ENCODE peak calls at places on chromosomes 16 and 17, in seven cellular contexts. I is left ventricle myocardium superior; M is NCI-H1105 treated with DMSO at 0.1 percent for 48 hours; S is midbrain; R is germinal center; F is activated T-helper 1 cell treated with anti-CD3 and anti-CD28 coated beads, Interleukin-12 subunit alpha, Interleukin-12 subunit beta, Interleukin-2, Interleukin-4 antibody, amounts not matched to agents 30 ng/mL and 10 ng/mL and 1 ng/mL, durations not matched to agents 14 hours and 24 hours and 36 hours; J is caudate nucleus. N is an unnamed sample.

GRCh38 chr17:80880650-80880989 is 111.0 kb upstream of the CHMP6 start:
- DNase-seq in I (no peak), M (no peak), S (no peak), R (no peak), F (no peak), J (no peak), N (no peak)

GRCh38 chr17:57708401-57708800 is 36.7 kb downstream of the CCDC182 start:
- DNase-seq in I (no peak), M (no peak), S (no peak), R (no peak), F (no peak), J (no peak), N (peak)

GRCh38 chr17:75774988-75775668 is 9.5 kb upstream of the UNK start:
- DNase-seq in I (no peak), M (no peak), S (no peak), R (no peak), F (no peak), J (no peak), N (no peak)

GRCh38 chr16:69106491-69107291 is 1.2 kb downstream of the HAS3 start:
- DNase-seq in I (no peak), M (no peak), S (no peak), R (peak), F (no peak), J (no peak), N (no peak)

GRCh38 chr16:12157510-12158093 is 181.1 kb downstream of the SNX29 start:
- DNase-seq in I (no peak), M (no peak), S (no peak), R (no peak), F (no peak), J (no peak), N (no peak)

GRCh38 chr16:72722552-72722951 is 325.4 kb downstream of the ZFHX3 start:
- DNase-seq in I (no peak), M (no peak), S (peak), R (no peak), F (no peak), J (no peak), N (no peak)

GRCh38 chr17:5901731-5902660 is 168.2 kb upstream of the WSCD1 start:
- DNase-seq in I (no peak), M (no peak), S (no peak), R (no peak), F (no peak), J (no peak), N (no peak)

GRCh38 chr17:79558573-79558900 is 52.3 kb downstream of the RBFOX3 start:
- DNase-seq in I (no peak), M (no peak), S (no peak), R (no peak), F (no peak), J (no peak), N (no peak)

GRCh38 chr17:64066709-64067108 is 46.3 kb upstream of the ICAM2 start:
- DNase-seq in I (no peak), M (no peak), S (no peak), R (no peak), F (peak), J (no peak), N (no peak)

GRCh38 chr16:23060458-23061320 is 88.6 kb downstream of the USP31 start:
- DNase-seq in I (peak), M (peak), S (peak), R (peak), F (peak), J (no peak), N (peak)

GRCh38 chr17:2710804-2711607 is 558 bp downstream of the CLUH start:
- DNase-seq in I (peak), M (no peak), S (no peak), R (peak), F (peak), J (no peak), N (no peak)

GRCh38 chr16:27446721-27447120 is 44.7 kb downstream of the IL21R start:
- DNase-seq in I (peak), M (no peak), S (no peak), R (peak), F (peak), J (no peak), N (no peak)

GRCh38 chr16:87143661-87144121 is 173.5 kb downstream of the C16orf95 start:
- DNase-seq in I (no peak), M (no peak), S (no peak), R (no peak), F (no peak), J (no peak), N (no peak)

GRCh38 chr17:55484575-55484974 is 26.7 kb downstream of the SMIM36 start:
- DNase-seq in I (no peak), M (no peak), S (no peak), R (no peak), F (no peak), J (no peak), N (no peak)

GRCh38 chr17:45121055-45121454 is 11.3 kb downstream of the PLCD3 start:
- DNase-seq in I (no peak), M (no peak), S (no peak), R (no peak), F (no peak), J (no peak), N (no peak)

GRCh38 chr17:50570516-50570915 is 10.0 kb downstream of the CACNA1G start:
- DNase-seq in I (no peak), M (no peak), S (no peak), R (no peak), F (no peak), J (no peak), N (no peak)

GRCh38 chr16:65538945-65539344 is 417.1 kb upstream of the CDH11 start:
- DNase-seq in I (no peak), M (no peak), S (no peak), R (no peak), F (no peak), J (no peak), N (no peak)

GRCh38 chr17:83081561-83082201 is 2.3 kb downstream of the METRNL start:
- DNase-seq in I (no peak), M (no peak), S (no peak), R (peak), F (no peak), J (no peak), N (no peak)

GRCh38 chr17:43584666-43585102 is 38.5 kb upstream of the ETV4 start:
- DNase-seq in I (no peak), M (no peak), S (no peak), R (no peak), F (no peak), J (no peak), N (no peak)

GRCh38 chr17:20988896-20989295 is 53.9 kb downstream of the USP22 start:
- DNase-seq in I (no peak), M (no peak), S (no peak), R (no peak), F (no peak), J (no peak), N (no peak)

GRCh38 chr16:3554351-3554928 is 22.8 kb downstream of the NLRC3 start:
- DNase-seq in I (no peak), M (no peak), S (no peak), R (no peak), F (no peak), J (no peak), N (no peak)

GRCh38 chr17:27533874-27534815 is 77.9 kb downstream of the KSR1 start:
- DNase-seq in I (no peak), M (no peak), S (no peak), R (no peak), F (no peak), J (no peak), N (no peak)

N was measured in DMS79 treated with DMSO at 0.1 percent for 48 hours.